ENCODE peak calls at places on chromosomes 16 and 17, in ten cellular contexts. L, U, B, C, G, X, J, T, V and S are unnamed samples.

GRCh38 chr16:3009568-3010390 is 2.9 kb upstream of the CLDN9 start:
- DNase-seq in L (no peak), U (no peak), B (no peak), C (peak), G (no peak), X (no peak), J (no peak), T (peak), V (no peak), S (no peak)

GRCh38 chr16:84718-85452 is 6.9 kb downstream of the MPG start:
- DNase-seq in L (peak), U (peak), B (no peak), C (no peak), G (no peak), X (peak), J (peak), T (peak), V (peak), S (peak)

GRCh38 chr17:8965394-8966168 is at the start of gene PIK3R5:
- DNase-seq in L (no peak), U (peak), B (no peak), C (peak), G (peak), X (no peak), J (no peak), T (no peak), V (no peak), S (peak)

GRCh38 chr17:57051886-57052342 is 33.1 kb upstream of the AKAP1 start:
- DNase-seq in L (no peak), U (no peak), B (no peak), C (peak), G (no peak), X (no peak), J (no peak), T (peak), V (no peak), S (no peak)

GRCh38 chr17:6027342-6028024 is 42.7 kb upstream of the WSCD1 start:
- DNase-seq in L (no peak), U (no peak), B (no peak), C (no peak), G (no peak), X (no peak), J (no peak), T (no peak), V (no peak), S (no peak)

GRCh38 chr17:76458580-76459490 is 5.9 kb upstream of the UBE2O start:
- DNase-seq in L (peak), U (no peak), B (no peak), C (peak), G (no peak), X (peak), J (peak), T (peak), V (peak), S (no peak)

GRCh38 chr17:55053855-55054254 is 85.3 kb downstream of the STXBP4 start:
- DNase-seq in L (peak), U (no peak), B (no peak), C (no peak), G (no peak), X (peak), J (no peak), T (peak), V (no peak), S (no peak)

GRCh38 chr17:3917391-3917931 is 1.2 kb upstream of the P2RX1 start:
- DNase-seq in L (peak), U (no peak), B (no peak), C (no peak), G (no peak), X (peak), J (no peak), T (no peak), V (peak), S (no peak)

GRCh38 chr17:46940692-46941404 is 17.9 kb downstream of the GOSR2 start:
- DNase-seq in L (peak), U (peak), B (peak), C (peak), G (peak), X (peak), J (peak), T (peak), V (peak), S (peak)

GRCh38 chr17:32553168-32553567 is 66.4 kb downstream of the CDK5R1 start:
- DNase-seq in L (no peak), U (no peak), B (no peak), C (no peak), G (no peak), X (no peak), J (no peak), T (peak), V (no peak), S (no peak)

GRCh38 chr16:47713225-47713595 is 252.1 kb downstream of the PHKB start:
- DNase-seq in L (peak), U (no peak), B (no peak), C (no peak), G (no peak), X (peak), J (peak), T (peak), V (peak), S (no peak)

GRCh38 chr16:70437017-70437581 is 1.8 kb downstream of the ST3GAL2 start:
- DNase-seq in L (peak), U (no peak), B (no peak), C (peak), G (no peak), X (peak), J (peak), T (no peak), V (peak), S (no peak)

GRCh38 chr17:74289688-74290087 is 15.7 kb downstream of the DNAI2 start:
- DNase-seq in L (no peak), U (no peak), B (no peak), C (no peak), G (no peak), X (no peak), J (no peak), T (no peak), V (no peak), S (no peak)

GRCh38 chr17:1012823-1013728 is 16.1 kb downstream of the TIMM22 start:
- DNase-seq in L (no peak), U (no peak), B (no peak), C (no peak), G (no peak), X (no peak), J (no peak), T (no peak), V (no peak), S (no peak)

GRCh38 chr17:39139137-39139516 is 12.3 kb downstream of the PLXDC1 start:
- DNase-seq in L (peak), U (no peak), B (no peak), C (no peak), G (no peak), X (peak), J (peak), T (peak), V (peak), S (no peak)

GRCh38 chr16:67226295-67226803 is 581 bp upstream of the TMEM208 start:
- DNase-seq in L (no peak), U (no peak), B (no peak), C (no peak), G (no peak), X (no peak), J (no peak), T (no peak), V (no peak), S (no peak)

GRCh38 chr16:15946257-15947044 is 3.0 kb upstream of the ABCC1 start:
- DNase-seq in L (peak), U (no peak), B (no peak), C (no peak), G (no peak), X (peak), J (peak), T (peak), V (peak), S (no peak)

GRCh38 chr17:72640415-72641165 is 451.9 kb downstream of the SLC39A11 start:
- DNase-seq in L (no peak), U (no peak), B (no peak), C (no peak), G (no peak), X (peak), J (no peak), T (no peak), V (no peak), S (no peak)

GRCh38 chr16:49369638-49370219 is 3.9 kb upstream of the C16orf78 start:
- DNase-seq in L (no peak), U (no peak), B (no peak), C (no peak), G (no peak), X (no peak), J (no peak), T (no peak), V (no peak), S (no peak)

GRCh38 chr16:72794986-72795385 is 252.9 kb downstream of the ZFHX3 start:
- DNase-seq in L (no peak), U (no peak), B (no peak), C (no peak), G (no peak), X (no peak), J (no peak), T (no peak), V (no peak), S (no peak)

GRCh38 chr17:81539571-81539900 is 11.4 kb downstream of the FSCN2 start:
- DNase-seq in L (no peak), U (no peak), B (no peak), C (no peak), G (no peak), X (no peak), J (no peak), T (no peak), V (no peak), S (no peak)
- TF ChIP-seq CTCF in L (no peak), U (no peak), B (no peak), C (no peak), G (no peak), X (no peak), J (no peak), T (no peak), V (no peak), S (no peak)

GRCh38 chr17:69651921-69652320 is 237.4 kb downstream of the MAP2K6 start:
- DNase-seq in L (peak), U (no peak), B (no peak), C (no peak), G (no peak), X (no peak), J (peak), T (no peak), V (no peak), S (no peak)
- TF ChIP-seq CTCF in L (no peak), U (no peak), B (no peak), C (no peak), G (no peak), X (no peak), J (no peak), T (no peak), V (no peak), S (no peak)

GRCh38 chr17:17993852-17994251 is 21.2 kb downstream of the DRC3 start:
- DNase-seq in L (no peak), U (no peak), B (no peak), C (no peak), G (no peak), X (no peak), J (no peak), T (no peak), V (no peak), S (no peak)

GRCh38 chr17:17994271-17994670 is 21.6 kb downstream of the DRC3 start:
- DNase-seq in L (peak), U (no peak), B (no peak), C (peak), G (no peak), X (peak), J (no peak), T (no peak), V (no peak), S (no peak)

GRCh38 chr17:17993366-17993765 is 20.7 kb downstream of the DRC3 start:
- DNase-seq in L (no peak), U (no peak), B (no peak), C (no peak), G (no peak), X (no peak), J (no peak), T (no peak), V (no peak), S (no peak)

GRCh38 chr17:17998934-17999333 is 26.3 kb downstream of the DRC3 start:
- DNase-seq in L (no peak), U (no peak), B (no peak), C (no peak), G (no peak), X (no peak), J (no peak), T (no peak), V (no peak), S (no peak)

DNA sequence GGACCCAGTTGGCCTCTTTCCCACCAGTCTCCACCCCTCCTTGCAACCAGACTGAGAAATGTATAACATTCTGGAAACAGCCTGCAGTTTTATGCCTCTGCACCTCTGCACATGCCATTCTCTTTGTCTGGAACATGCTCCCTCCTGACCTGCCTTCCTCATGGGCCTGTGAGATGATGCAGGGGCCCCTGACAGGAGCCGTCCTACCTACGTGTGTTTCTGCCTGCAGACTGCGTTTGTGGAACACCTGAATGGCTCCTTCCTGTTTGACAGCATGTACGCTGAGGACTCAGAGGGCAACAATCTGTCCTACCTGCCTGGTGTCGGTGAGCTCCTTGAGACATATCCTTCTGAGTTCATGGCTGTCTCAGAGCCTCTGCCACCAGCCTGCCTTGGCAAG is 22.1 kb downstream of the DRC3 start:
- DNase-seq in L (no peak), U (no peak), B (no peak), C (no peak), G (no peak), X (no peak), J (no peak), T (no peak), V (no peak), S (no peak)
- TF ChIP-seq CTCF in L (no peak), U (no peak), B (no peak), C (no peak), G (no peak), X (no peak), J (no peak), T (no peak), V (no peak), S (no peak)

DNA sequence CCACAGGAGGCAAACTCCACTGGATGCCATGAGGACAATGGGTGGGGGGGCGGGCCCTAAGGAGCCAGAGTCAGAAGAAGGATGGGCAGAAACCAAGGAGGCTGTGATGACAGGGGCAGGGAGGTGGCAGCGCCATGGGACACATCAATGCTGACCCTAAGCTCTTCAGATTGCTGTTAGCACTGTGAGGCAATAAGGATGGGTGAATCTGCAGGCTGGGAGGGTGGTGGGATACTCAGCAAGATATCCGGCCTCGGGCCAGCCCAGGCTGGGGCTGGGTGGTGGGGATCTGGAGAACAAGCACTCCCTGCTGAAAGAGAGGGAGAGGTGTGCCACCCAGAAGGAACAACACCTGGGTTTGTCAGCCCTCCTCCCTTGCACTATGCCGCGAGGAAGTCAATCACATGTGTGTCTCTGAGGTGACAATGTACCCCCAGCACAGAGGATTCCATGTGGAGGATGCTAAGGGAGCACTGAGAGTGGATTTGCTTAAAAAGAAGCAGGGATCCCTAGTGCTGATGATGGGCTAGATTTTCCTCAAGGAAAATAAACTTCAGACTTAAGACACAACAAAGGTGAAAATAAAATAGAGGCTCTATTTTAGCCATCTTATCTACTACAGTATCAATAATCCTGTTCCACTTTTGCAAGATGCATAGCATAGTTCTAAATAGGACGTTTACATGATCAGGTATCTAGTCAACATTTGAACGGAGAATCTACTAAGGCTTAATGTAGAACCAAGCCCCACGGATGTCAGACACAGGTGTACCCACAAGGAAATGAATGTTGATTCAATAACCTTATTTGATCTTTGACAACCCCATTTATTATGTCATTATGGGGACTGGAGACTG is 22.6 kb downstream of the SMPD3 start:
- DNase-seq in L (no peak), U (no peak), B (no peak), C (no peak), G (no peak), X (no peak), J (no peak), T (no peak), V (no peak), S (no peak)
- TF ChIP-seq CTCF in L (no peak), U (no peak), B (no peak), C (no peak), G (no peak), X (no peak), J (no peak), T (no peak), V (no peak), S (no peak)